ENCODE peak calls at places on chromosome 2, in ten cellular contexts. One of them, this sample, is unnamed.

GRCh38 chr2:105873721-105874120 is 129.0 kb downstream of the NCK2 start:
- DNase-seq in NCI-H1092 treated with DMSO at 0.1 percent for 48 hours: no peak
- DNase-seq in kidney tubule cell: peak
- DNase-seq in myocyte: peak
- DNase-seq in non-pigmented ciliary epithelial cell: peak
- DNase-seq in CD8-positive, alpha-beta T cell: peak
- DNase-seq in Calu3: peak
- DNase-seq in activated effector memory CD4-positive, alpha-beta T cell treated with anti-CD3 and anti-CD28 coated beads, Interleukin-2, amount 50 U/mL, for 16 hours: peak
- DNase-seq in Right ventricle myocardium inferior: no peak
- DNase-seq in psoas muscle: no peak
- DNase-seq in this sample: peak

GRCh38 chr2:137302957-137303356 is 537.6 kb downstream of the THSD7B start:
- DNase-seq in NCI-H1092 treated with DMSO at 0.1 percent for 48 hours: no peak
- DNase-seq in kidney tubule cell: no peak
- DNase-seq in myocyte: peak
- DNase-seq in non-pigmented ciliary epithelial cell: no peak
- DNase-seq in CD8-positive, alpha-beta T cell: no peak
- DNase-seq in Calu3: no peak
- DNase-seq in activated effector memory CD4-positive, alpha-beta T cell treated with anti-CD3 and anti-CD28 coated beads, Interleukin-2, amount 50 U/mL, for 16 hours: no peak
- DNase-seq in Right ventricle myocardium inferior: peak
- DNase-seq in psoas muscle: no peak
- DNase-seq in this sample: no peak

GRCh38 chr2:11102956-11103860 is 52.1 kb upstream of the SLC66A3 start:
- DNase-seq in NCI-H1092 treated with DMSO at 0.1 percent for 48 hours: no peak
- DNase-seq in kidney tubule cell: no peak
- DNase-seq in myocyte: no peak
- DNase-seq in non-pigmented ciliary epithelial cell: no peak
- DNase-seq in CD8-positive, alpha-beta T cell: no peak
- DNase-seq in Calu3: no peak
- DNase-seq in activated effector memory CD4-positive, alpha-beta T cell treated with anti-CD3 and anti-CD28 coated beads, Interleukin-2, amount 50 U/mL, for 16 hours: peak
- DNase-seq in Right ventricle myocardium inferior: no peak
- DNase-seq in psoas muscle: no peak
- DNase-seq in this sample: no peak

GRCh38 chr2:74011246-74011645 is 26.5 kb downstream of the TET3 start:
- DNase-seq in NCI-H1092 treated with DMSO at 0.1 percent for 48 hours: no peak
- DNase-seq in kidney tubule cell: no peak
- DNase-seq in myocyte: no peak
- DNase-seq in non-pigmented ciliary epithelial cell: no peak
- DNase-seq in CD8-positive, alpha-beta T cell: no peak
- DNase-seq in Calu3: no peak
- DNase-seq in activated effector memory CD4-positive, alpha-beta T cell treated with anti-CD3 and anti-CD28 coated beads, Interleukin-2, amount 50 U/mL, for 16 hours: no peak
- DNase-seq in Right ventricle myocardium inferior: no peak
- DNase-seq in psoas muscle: no peak
- DNase-seq in this sample: no peak

GRCh38 chr2:7966032-7966431 is 715.8 kb upstream of the ID2 start:
- DNase-seq in NCI-H1092 treated with DMSO at 0.1 percent for 48 hours: no peak
- DNase-seq in kidney tubule cell: no peak
- DNase-seq in myocyte: no peak
- DNase-seq in non-pigmented ciliary epithelial cell: no peak
- DNase-seq in CD8-positive, alpha-beta T cell: no peak
- DNase-seq in Calu3: no peak
- DNase-seq in activated effector memory CD4-positive, alpha-beta T cell treated with anti-CD3 and anti-CD28 coated beads, Interleukin-2, amount 50 U/mL, for 16 hours: no peak
- DNase-seq in Right ventricle myocardium inferior: no peak
- DNase-seq in psoas muscle: no peak
- DNase-seq in this sample: no peak

GRCh38 chr2:96463119-96463518 is 42.0 kb downstream of the NEURL3 start:
- DNase-seq in NCI-H1092 treated with DMSO at 0.1 percent for 48 hours: no peak
- DNase-seq in kidney tubule cell: no peak
- DNase-seq in myocyte: no peak
- DNase-seq in non-pigmented ciliary epithelial cell: no peak
- DNase-seq in CD8-positive, alpha-beta T cell: no peak
- DNase-seq in Calu3: no peak
- DNase-seq in activated effector memory CD4-positive, alpha-beta T cell treated with anti-CD3 and anti-CD28 coated beads, Interleukin-2, amount 50 U/mL, for 16 hours: no peak
- DNase-seq in Right ventricle myocardium inferior: no peak
- DNase-seq in psoas muscle: no peak
- DNase-seq in this sample: no peak

GRCh38 chr2:195763866-195764265 is 106.8 kb downstream of the SLC39A10 start:
- DNase-seq in NCI-H1092 treated with DMSO at 0.1 percent for 48 hours: no peak
- DNase-seq in kidney tubule cell: no peak
- DNase-seq in myocyte: no peak
- DNase-seq in non-pigmented ciliary epithelial cell: no peak
- DNase-seq in CD8-positive, alpha-beta T cell: no peak
- DNase-seq in Calu3: no peak
- DNase-seq in activated effector memory CD4-positive, alpha-beta T cell treated with anti-CD3 and anti-CD28 coated beads, Interleukin-2, amount 50 U/mL, for 16 hours: no peak
- DNase-seq in Right ventricle myocardium inferior: no peak
- DNase-seq in psoas muscle: no peak
- DNase-seq in this sample: no peak

GRCh38 chr2:24839729-24840128 is 46.5 kb downstream of the CENPO start:
- DNase-seq in NCI-H1092 treated with DMSO at 0.1 percent for 48 hours: no peak
- DNase-seq in kidney tubule cell: no peak
- DNase-seq in myocyte: no peak
- DNase-seq in non-pigmented ciliary epithelial cell: no peak
- DNase-seq in CD8-positive, alpha-beta T cell: no peak
- DNase-seq in Calu3: no peak
- DNase-seq in activated effector memory CD4-positive, alpha-beta T cell treated with anti-CD3 and anti-CD28 coated beads, Interleukin-2, amount 50 U/mL, for 16 hours: no peak
- DNase-seq in Right ventricle myocardium inferior: peak
- DNase-seq in psoas muscle: no peak
- DNase-seq in this sample: no peak

GRCh38 chr2:8993196-8993901 is 10.1 kb downstream of the MBOAT2 start:
- DNase-seq in NCI-H1092 treated with DMSO at 0.1 percent for 48 hours: no peak
- DNase-seq in kidney tubule cell: no peak
- DNase-seq in myocyte: peak
- DNase-seq in non-pigmented ciliary epithelial cell: no peak
- DNase-seq in CD8-positive, alpha-beta T cell: no peak
- DNase-seq in Calu3: peak
- DNase-seq in activated effector memory CD4-positive, alpha-beta T cell treated with anti-CD3 and anti-CD28 coated beads, Interleukin-2, amount 50 U/mL, for 16 hours: no peak
- DNase-seq in Right ventricle myocardium inferior: no peak
- DNase-seq in psoas muscle: no peak
- DNase-seq in this sample: no peak

GRCh38 chr2:8767324-8767723 is 70.1 kb downstream of the KIDINS220 start:
- DNase-seq in NCI-H1092 treated with DMSO at 0.1 percent for 48 hours: peak
- DNase-seq in kidney tubule cell: no peak
- DNase-seq in myocyte: no peak
- DNase-seq in non-pigmented ciliary epithelial cell: no peak
- DNase-seq in CD8-positive, alpha-beta T cell: no peak
- DNase-seq in Calu3: no peak
- DNase-seq in activated effector memory CD4-positive, alpha-beta T cell treated with anti-CD3 and anti-CD28 coated beads, Interleukin-2, amount 50 U/mL, for 16 hours: no peak
- DNase-seq in Right ventricle myocardium inferior: no peak
- DNase-seq in psoas muscle: no peak
- DNase-seq in this sample: no peak

GRCh38 chr2:205511221-205511620 is 171.1 kb upstream of the NRP2 start:
- DNase-seq in NCI-H1092 treated with DMSO at 0.1 percent for 48 hours: no peak
- DNase-seq in kidney tubule cell: no peak
- DNase-seq in myocyte: peak
- DNase-seq in non-pigmented ciliary epithelial cell: no peak
- DNase-seq in CD8-positive, alpha-beta T cell: no peak
- DNase-seq in Calu3: no peak
- DNase-seq in activated effector memory CD4-positive, alpha-beta T cell treated with anti-CD3 and anti-CD28 coated beads, Interleukin-2, amount 50 U/mL, for 16 hours: no peak
- DNase-seq in Right ventricle myocardium inferior: no peak
- DNase-seq in psoas muscle: no peak
- DNase-seq in this sample: no peak

GRCh38 chr2:218999021-218999880 is 6.0 kb upstream of the CRYBA2 start:
- DNase-seq in NCI-H1092 treated with DMSO at 0.1 percent for 48 hours: peak
- DNase-seq in kidney tubule cell: no peak
- DNase-seq in myocyte: no peak
- DNase-seq in non-pigmented ciliary epithelial cell: no peak
- DNase-seq in CD8-positive, alpha-beta T cell: no peak
- DNase-seq in Calu3: no peak
- DNase-seq in activated effector memory CD4-positive, alpha-beta T cell treated with anti-CD3 and anti-CD28 coated beads, Interleukin-2, amount 50 U/mL, for 16 hours: no peak
- DNase-seq in Right ventricle myocardium inferior: no peak
- DNase-seq in psoas muscle: no peak
- DNase-seq in this sample: no peak

GRCh38 chr2:46887028-46887885 is 28.3 kb downstream of the MCFD2 start:
- DNase-seq in NCI-H1092 treated with DMSO at 0.1 percent for 48 hours: no peak
- DNase-seq in kidney tubule cell: peak
- DNase-seq in myocyte: peak
- DNase-seq in non-pigmented ciliary epithelial cell: no peak
- DNase-seq in CD8-positive, alpha-beta T cell: no peak
- DNase-seq in Calu3: no peak
- DNase-seq in activated effector memory CD4-positive, alpha-beta T cell treated with anti-CD3 and anti-CD28 coated beads, Interleukin-2, amount 50 U/mL, for 16 hours: no peak
- DNase-seq in Right ventricle myocardium inferior: no peak
- DNase-seq in psoas muscle: no peak
- DNase-seq in this sample: no peak

This sample was measured in HuH-7.5.